ENCODE peak calls at places on chromosomes 11 and 22, in six cellular contexts. W is GM12878, L is SK-N-SH, C is K562, G is HepG2, Z is H1. K is an unnamed sample.

GRCh38 chr22:49882519-49883293 is 29.1 kb downstream of the ZBED4 start:
- DNase-seq in G (no peak), C (no peak), Z (no peak), W (no peak), L (no peak), K (no peak)

GRCh38 chr11:75280227-75280671 is 39.7 kb downstream of the TPBGL start:
- DNase-seq in G (peak), C (peak), L (peak), W (peak), Z (peak), K (peak)

GRCh38 chr22:40637181-40638150 is 947 bp upstream of the MRTFA start:
- DNase-seq in Z (peak), G (no peak), W (no peak), L (no peak), C (peak), K (no peak)

GRCh38 chr22:20043997-20044342 is 23.1 kb downstream of the TANGO2 start:
- DNase-seq in Z (no peak), G (no peak), W (no peak), L (no peak), C (no peak), K (no peak)

GRCh38 chr22:32336185-32336603 is 21.5 kb upstream of the RFPL3 start:
- DNase-seq in C (no peak), L (no peak), G (no peak), W (no peak), Z (peak), K (no peak)

GRCh38 chr11:44634401-44635281 is 69.2 kb downstream of the CD82 start:
- DNase-seq in Z (peak), W (no peak), L (peak), C (peak), G (no peak), K (no peak)

GRCh38 chr11:97751952-97752351 is 1268.8 kb upstream of the CNTN5 start:
- DNase-seq in L (no peak), W (no peak), Z (no peak), G (no peak), C (no peak), K (no peak)

GRCh38 chr11:38136887-38137286 is 1538.9 kb upstream of the RAG2 start:
- DNase-seq in L (no peak), C (no peak), G (no peak), W (no peak), Z (no peak), K (no peak)

GRCh38 chr11:67268036-67268683 is 1.9 kb downstream of the GRK2 start:
- DNase-seq in G (no peak), L (no peak), C (no peak), W (peak), Z (no peak), K (peak)

GRCh38 chr11:46363031-46363407 is 15.8 kb downstream of the DGKZ start:
- DNase-seq in W (no peak), G (no peak), L (peak), Z (no peak), C (peak), K (peak)

GRCh38 chr11:117932426-117932825 is 3.2 kb upstream of the TMPRSS13 start:
- DNase-seq in C (no peak), L (no peak), G (no peak), W (no peak), Z (no peak), K (no peak)

GRCh38 chr11:19946681-19947080 is 213.6 kb downstream of the DBX1 start:
- DNase-seq in G (no peak), Z (no peak), L (no peak), C (no peak), W (no peak), K (no peak)

GRCh38 chr22:43831561-43832392 is 19.7 kb upstream of the EFCAB6 start:
- DNase-seq in G (no peak), C (no peak), L (no peak), Z (no peak), W (no peak), K (no peak)

GRCh38 chr22:30841264-30841663 is 127.3 kb downstream of the MORC2 start:
- DNase-seq in Z (no peak), W (no peak), L (no peak), G (no peak), C (no peak), K (no peak)

GRCh38 chr11:3197878-3198528 is 20.6 kb downstream of the MRGPRG start:
- DNase-seq in W (no peak), C (no peak), G (no peak), L (peak), Z (no peak), K (no peak)

GRCh38 chr11:13238879-13239514 is 38.6 kb upstream of the BMAL1 start:
- DNase-seq in L (peak), Z (peak), W (no peak), C (peak), G (peak), K (peak)

GRCh38 chr22:31876156-31877035 is 67.9 kb upstream of the YWHAH start:
- DNase-seq in C (no peak), L (peak), W (no peak), Z (no peak), G (no peak), K (no peak)

GRCh38 chr11:27282141-27282590 is 80.8 kb downstream of the CCDC34 start:
- DNase-seq in L (no peak), G (peak), Z (no peak), W (no peak), C (no peak), K (no peak)

GRCh38 chr11:43756575-43756974 is 76.0 kb downstream of the HSD17B12 start:
- DNase-seq in L (no peak), G (no peak), Z (no peak), W (no peak), C (no peak), K (no peak)

GRCh38 chr22:23301591-23301990 is 121.3 kb downstream of the BCR start:
- DNase-seq in G (no peak), Z (no peak), L (no peak), W (no peak), C (no peak), K (no peak)

GRCh38 chr11:110410638-110411037 is 19.1 kb upstream of the FDX1 start:
- DNase-seq in W (no peak), C (no peak), Z (no peak), L (no peak), G (no peak), K (no peak)

GRCh38 chr22:17097701-17098100 is 12.9 kb downstream of the IL17RA start:
- DNase-seq in G (no peak), W (no peak), Z (no peak), L (no peak), C (no peak), K (no peak)

GRCh38 chr22:35530700-35531099 is 9.9 kb upstream of the RASD2 start:
- DNase-seq in Z (no peak), G (no peak), L (no peak), W (no peak), C (no peak), K (no peak)

GRCh38 chr11:101870510-101870909 is 44.3 kb upstream of the CEP126 start:
- DNase-seq in Z (no peak), C (no peak), G (no peak), L (no peak), W (no peak), K (no peak)

GRCh38 chr11:43119275-43119970 is 192.4 kb upstream of the API5 start:
- DNase-seq in W (no peak), Z (no peak), C (no peak), G (no peak), L (no peak), K (no peak)

GRCh38 chr11:88352139-88352538 is 14.6 kb upstream of the CTSC start:
- DNase-seq in G (no peak), C (no peak), Z (no peak), W (no peak), L (no peak), K (no peak)

GRCh38 chr11:123111465-123111864 is 49.5 kb upstream of the HSPA8 start:
- DNase-seq in W (no peak), G (peak), Z (no peak), L (peak), C (peak), K (peak)

GRCh38 chr11:2884424-2884815 is 1.2 kb downstream of the CDKN1C start:
- DNase-seq in G (no peak), L (peak), C (peak), W (no peak), Z (no peak), K (no peak)

GRCh38 chr11:1305558-1306056 is 3.8 kb downstream of the TOLLIP start:
- DNase-seq in W (no peak), G (no peak), Z (peak), C (no peak), L (peak), K (no peak)

GRCh38 chr11:88171982-88172381 is 3.3 kb downstream of the RAB38 start:
- DNase-seq in Z (no peak), W (no peak), L (no peak), G (no peak), C (no peak), K (no peak)

GRCh38 chr11:134343646-134344045 is 11.9 kb downstream of the GLB1L2 start:
- DNase-seq in C (no peak), L (no peak), G (no peak), W (no peak), Z (no peak), K (no peak)

GRCh38 chr22:26418620-26419019 is 10.4 kb upstream of the ASPHD2 start:
- DNase-seq in G (no peak), C (no peak), W (no peak), L (no peak), Z (no peak), K (no peak)

GRCh38 chr11:18285841-18286240 is 19.8 kb downstream of the SAA1 start:
- DNase-seq in Z (no peak), G (no peak), L (no peak), C (no peak), W (no peak), K (no peak)

GRCh38 chr22:27370281-27370680 is 431.3 kb downstream of the MN1 start:
- DNase-seq in L (no peak), G (no peak), C (peak), Z (no peak), W (no peak), K (peak)

GRCh38 chr11:88487646-88488045 is 150.1 kb upstream of the CTSC start:
- DNase-seq in W (no peak), Z (no peak), G (no peak), C (no peak), L (no peak), K (no peak)

GRCh38 chr11:78656327-78656726 is 81.7 kb upstream of the NARS2 start:
- DNase-seq in Z (peak), L (no peak), W (no peak), G (no peak), C (no peak), K (no peak)

GRCh38 chr11:35234836-35235235 is 95.9 kb downstream of the CD44 start:
- DNase-seq in C (no peak), G (no peak), Z (no peak), L (no peak), W (no peak), K (no peak)

GRCh38 chr22:36055376-36056310 is 27.0 kb upstream of the RBFOX2 start:
- DNase-seq in C (no peak), G (no peak), Z (no peak), L (no peak), W (no peak), K (no peak)

GRCh38 chr11:35765211-35765610 is 102.6 kb downstream of the TRIM44 start:
- DNase-seq in C (no peak), L (no peak), W (no peak), Z (no peak), G (no peak), K (no peak)

GRCh38 chr22:38751066-38751421 is 4.8 kb downstream of the SUN2 start:
- DNase-seq in G (no peak), Z (no peak), C (no peak), L (no peak), W (no peak), K (no peak)

DNA sequence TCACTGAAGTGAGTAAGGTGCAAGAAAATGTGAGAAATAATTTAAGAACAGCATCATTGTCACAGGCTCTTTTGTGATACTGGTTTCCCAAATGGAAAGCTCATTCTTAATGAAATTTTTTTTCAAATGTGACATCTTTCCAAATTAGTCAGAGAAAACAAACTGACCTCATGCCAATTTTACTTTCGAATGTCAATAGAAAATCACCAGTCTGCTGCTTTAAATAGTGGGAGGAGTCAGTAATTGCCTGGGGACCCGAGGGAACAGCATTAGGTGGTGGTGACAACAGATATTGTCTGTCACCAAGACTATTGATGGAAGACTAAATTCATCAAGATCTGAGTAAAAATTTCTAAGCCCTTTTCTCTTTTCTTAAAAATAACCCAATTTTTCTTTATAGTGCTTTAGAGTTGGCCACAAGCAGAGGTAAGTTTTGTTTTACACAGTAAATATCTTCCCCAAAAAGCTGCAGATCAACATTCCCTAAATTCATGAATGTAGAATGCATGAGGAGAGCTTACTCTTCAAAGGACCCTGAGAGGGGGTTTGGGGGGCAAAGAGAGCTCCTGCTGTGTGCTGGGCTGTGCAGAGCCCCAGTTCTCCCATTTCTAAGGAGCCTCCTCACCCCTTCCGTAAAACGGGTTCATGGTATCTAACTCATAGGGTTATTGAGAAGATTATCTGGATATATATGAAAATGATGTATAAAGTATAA is 95.1 kb downstream of the PIWIL4 start:
- DNase-seq in C (no peak), W (no peak), G (no peak), L (no peak), Z (no peak), K (no peak)
- TF ChIP-seq GABPA in C (no peak), W (no peak), G (no peak), L (no peak), Z (no peak), K (no peak)

GRCh38 chr11:69563306-69563705 is 77.7 kb upstream of the CCND1 start:
- DNase-seq in W (no peak), G (no peak), Z (no peak), L (no peak), C (no peak), K (no peak)

GRCh38 chr11:69562302-69562701 is 78.7 kb upstream of the CCND1 start:
- DNase-seq in C (no peak), L (no peak), Z (no peak), W (no peak), G (no peak), K (no peak)

GRCh38 chr11:69560141-69560790 is 78.8 kb downstream of the LINC01488 start:
- DNase-seq in W (no peak), L (no peak), Z (no peak), G (no peak), C (no peak), K (no peak)

GRCh38 chr11:69562816-69563215 is 78.1 kb upstream of the CCND1 start:
- DNase-seq in G (no peak), L (no peak), W (no peak), C (no peak), Z (no peak), K (no peak)

GRCh38 chr11:69563946-69564780 is 76.8 kb upstream of the CCND1 start:
- DNase-seq in G (peak), L (no peak), Z (no peak), W (no peak), C (no peak), K (no peak)
- TF ChIP-seq GABPA in G (no peak), L (no peak), Z (no peak), W (no peak), C (no peak), K (no peak)

DNA sequence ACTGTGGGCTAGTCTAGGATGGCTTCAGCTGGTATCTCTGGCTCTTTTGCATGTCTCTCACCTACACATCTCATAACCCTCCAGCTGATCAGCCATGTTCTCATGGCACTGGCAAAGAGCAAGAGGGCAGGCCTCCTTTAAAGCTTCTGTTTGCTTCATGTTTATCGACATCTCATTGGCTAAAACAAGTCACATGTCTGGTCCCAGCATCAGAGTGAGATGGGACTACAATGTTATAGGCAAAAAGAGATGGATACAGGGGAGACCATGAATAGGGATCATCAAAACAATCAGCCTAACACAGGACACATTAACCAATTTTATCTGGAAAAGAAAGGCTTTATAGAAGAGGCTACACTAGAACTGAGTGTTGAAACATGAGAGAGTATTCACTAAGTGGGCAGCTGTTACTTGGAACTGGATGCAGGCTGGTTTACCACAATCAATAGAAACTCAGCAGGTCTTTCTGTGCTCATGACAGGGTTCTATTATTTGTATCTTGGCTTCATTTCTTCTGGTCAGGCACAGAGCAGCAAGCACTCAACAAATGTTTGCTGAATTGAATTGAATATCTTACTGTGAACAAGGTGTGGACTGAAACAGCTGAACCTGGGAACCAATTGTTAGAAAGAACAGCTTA is 5.3 kb downstream of the LRRC51 start:
- DNase-seq in W (no peak), C (no peak), L (no peak), Z (no peak), G (no peak), K (no peak)
- TF ChIP-seq GABPA in W (no peak), C (no peak), L (no peak), Z (no peak), G (no peak), K (no peak)

GRCh38 chr11:65392186-65392829 is 5.9 kb downstream of the FRMD8 start:
- DNase-seq in W (no peak), Z (no peak), G (no peak), L (peak), C (no peak), K (no peak)
- TF ChIP-seq GABPA in W (no peak), Z (no peak), G (no peak), L (no peak), C (no peak), K (no peak)

GRCh38 chr11:86447763-86448480 is 73.2 kb downstream of the CCDC81 start:
- DNase-seq in Z (no peak), C (no peak), L (no peak), G (no peak), W (no peak), K (no peak)
- TF ChIP-seq GABPA in Z (no peak), C (no peak), L (no peak), G (no peak), W (no peak), K (no peak)

GRCh38 chr11:116515666-116516184 is 257.1 kb downstream of the BUD13 start:
- DNase-seq in G (no peak), L (no peak), W (no peak), C (no peak), Z (peak), K (no peak)

GRCh38 chr11:116512841-116513240 is 259.9 kb downstream of the BUD13 start:
- DNase-seq in Z (peak), G (no peak), W (no peak), L (no peak), C (no peak), K (no peak)

GRCh38 chr11:116513278-116513823 is 259.4 kb downstream of the BUD13 start:
- DNase-seq in G (no peak), Z (peak), W (no peak), L (no peak), C (no peak), K (no peak)

GRCh38 chr11:116511684-116512083 is 261.1 kb downstream of the BUD13 start:
- DNase-seq in W (no peak), G (no peak), C (no peak), Z (peak), L (no peak), K (no peak)

GRCh38 chr11:116513894-116514293 is 258.9 kb downstream of the BUD13 start:
- DNase-seq in Z (peak), W (no peak), L (no peak), C (peak), G (peak), K (no peak)
- TF ChIP-seq GABPA in Z (no peak), W (no peak), L (no peak), C (no peak), G (no peak), K (no peak)

GRCh38 chr11:9397746-9398680 is 13.6 kb downstream of the IPO7 start:
- DNase-seq in G (no peak), L (no peak), Z (no peak), W (no peak), C (no peak), K (no peak)
- TF ChIP-seq GABPA in G (no peak), L (no peak), Z (no peak), W (no peak), C (no peak), K (no peak)

DNA sequence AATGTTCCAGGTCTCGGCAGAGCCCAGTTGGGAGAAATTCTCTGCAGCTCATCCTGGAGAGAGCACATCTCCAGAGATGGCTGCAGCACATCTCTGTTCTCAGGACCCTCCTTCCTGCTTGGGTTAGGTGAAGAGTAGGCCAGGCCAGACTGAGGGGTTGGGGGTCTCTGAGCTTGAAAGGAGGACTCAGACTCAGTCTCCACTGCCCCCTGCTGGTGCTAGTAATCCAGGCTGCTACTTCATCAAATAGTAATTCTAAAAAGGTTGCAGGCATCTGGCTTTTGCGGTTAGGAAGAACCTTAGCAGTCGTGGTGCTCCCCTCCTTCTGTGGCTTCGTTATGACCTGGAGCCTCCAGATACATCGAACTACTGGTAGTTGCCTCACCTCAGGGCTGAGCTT is 9.7 kb downstream of the TUB start:
- DNase-seq in G (peak), W (no peak), Z (peak), L (peak), C (peak), K (peak)
- TF ChIP-seq GABPA in G (no peak), W (no peak), Z (no peak), L (no peak), C (no peak), K (no peak)

GRCh38 chr11:65546217-65546958 is 11.8 kb downstream of the LTBP3 start:
- DNase-seq in Z (peak), G (peak), L (peak), W (no peak), C (peak), K (peak)
- TF ChIP-seq GABPA in Z (peak), G (peak), L (no peak), W (no peak), C (peak), K (peak)